ENCODE peak calls at places on chromosomes 16 and 17, in ten cellular contexts. D, C, Y, O, R, M, I, Z, U and E are unnamed samples.

GRCh38 chr17:50837980-50838954 is 2.9 kb downstream of the WFIKKN2 start:
- DNase-seq in D (no peak), C (no peak), Y (no peak), O (no peak), R (no peak), M (no peak), I (no peak), Z (no peak), U (no peak), E (no peak)

GRCh38 chr17:63716426-63716825 is 16.5 kb upstream of the LIMD2 start:
- DNase-seq in D (no peak), C (no peak), Y (no peak), O (no peak), R (no peak), M (no peak), I (no peak), Z (no peak), U (no peak), E (no peak)

GRCh38 chr17:61487668-61488595 is 35.7 kb downstream of the TBX4 start:
- DNase-seq in D (no peak), C (no peak), Y (no peak), O (no peak), R (no peak), M (no peak), I (no peak), Z (no peak), U (no peak), E (no peak)

GRCh38 chr17:30173649-30174048 is 57.0 kb downstream of the NSRP1 start:
- DNase-seq in D (no peak), C (no peak), Y (peak), O (no peak), R (peak), M (no peak), I (no peak), Z (no peak), U (peak), E (no peak)

GRCh38 chr17:55601874-55602364 is 90.7 kb upstream of the SMIM36 start:
- DNase-seq in D (no peak), C (peak), Y (peak), O (peak), R (peak), M (no peak), I (no peak), Z (no peak), U (peak), E (peak)

GRCh38 chr17:57898487-57899311 is 48.9 kb upstream of the MRPS23 start:
- DNase-seq in D (peak), C (peak), Y (no peak), O (peak), R (peak), M (no peak), I (no peak), Z (peak), U (no peak), E (peak)

GRCh38 chr16:3579776-3580175 is 2.6 kb upstream of the NLRC3 start:
- DNase-seq in D (no peak), C (no peak), Y (no peak), O (no peak), R (no peak), M (no peak), I (peak), Z (no peak), U (no peak), E (no peak)

GRCh38 chr17:69448431-69449102 is 34.1 kb downstream of the MAP2K6 start:
- DNase-seq in D (no peak), C (peak), Y (no peak), O (no peak), R (no peak), M (peak), I (no peak), Z (peak), U (no peak), E (peak)

GRCh38 chr16:87203060-87203656 is 114.0 kb downstream of the C16orf95 start:
- DNase-seq in D (peak), C (peak), Y (peak), O (peak), R (peak), M (peak), I (no peak), Z (peak), U (peak), E (peak)

GRCh38 chr17:28717578-28718316 is at the start of gene RAB34:
- DNase-seq in D (peak), C (peak), Y (no peak), O (peak), R (peak), M (peak), I (peak), Z (peak), U (no peak), E (peak)
- TF ChIP-seq CTCF in D (peak), C (peak), Y (no peak), O (peak), R (peak), M (no peak), I (no peak), Z (no peak), U (no peak), E (peak)

DNA sequence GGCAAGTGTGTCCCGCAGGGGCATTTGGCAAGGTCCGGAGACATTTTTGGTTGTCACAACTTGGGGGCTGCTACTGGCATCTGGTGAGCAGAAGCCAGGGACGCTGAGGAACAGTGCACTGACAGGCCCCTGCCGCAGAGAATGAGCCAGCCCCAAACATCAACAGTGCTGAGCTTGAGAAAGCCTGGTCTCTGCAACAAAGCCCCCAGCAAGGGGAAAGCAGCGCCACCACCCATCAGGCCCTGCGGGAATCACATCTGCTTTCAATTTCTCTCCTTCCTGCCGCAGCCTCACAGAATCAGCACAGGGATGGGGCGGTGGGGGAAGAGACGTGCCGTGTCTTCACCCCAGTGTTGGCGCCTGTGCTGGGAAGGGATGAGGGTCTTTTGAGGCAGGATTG is 14.8 kb upstream of the PRPSAP1 start:
- DNase-seq in D (no peak), C (no peak), Y (no peak), O (no peak), R (no peak), M (no peak), I (no peak), Z (no peak), U (no peak), E (no peak)
- H3K4me3 ChIP-seq in D (no peak), C (no peak), Y (no peak), O (no peak), R (no peak), M (no peak), I (no peak), Z (no peak), U (no peak), E (no peak)

DNA sequence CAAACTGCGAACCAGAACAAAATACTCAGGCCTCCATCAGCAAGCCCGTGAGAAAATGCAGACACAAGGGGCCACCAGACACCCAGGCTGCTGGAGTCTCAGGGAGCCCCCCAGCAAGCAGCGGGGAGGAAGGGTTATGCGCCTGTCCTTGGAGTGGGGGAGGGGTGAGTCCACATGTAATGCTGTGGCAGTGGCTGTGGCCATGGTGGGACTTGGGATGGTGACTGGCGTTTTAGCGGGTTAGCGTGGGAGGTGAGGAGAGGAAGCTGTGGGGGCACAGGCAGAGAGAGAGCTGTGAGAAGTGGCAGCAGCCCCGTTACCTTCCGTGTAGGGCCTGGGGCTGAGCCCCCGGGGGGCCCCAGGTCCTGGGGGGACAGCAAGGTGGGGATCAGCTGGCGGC is 58.3 kb downstream of the SRCIN1 start:
- DNase-seq in D (no peak), C (no peak), Y (no peak), O (no peak), R (no peak), M (no peak), I (no peak), Z (no peak), U (no peak), E (no peak)
- TF ChIP-seq CTCF in D (no peak), C (no peak), Y (no peak), O (no peak), R (no peak), M (no peak), I (no peak), Z (no peak), U (no peak), E (no peak)

GRCh38 chr17:44543905-44544523 is 13.3 kb upstream of the FZD2 start:
- DNase-seq in D (no peak), C (no peak), Y (no peak), O (peak), R (no peak), M (no peak), I (no peak), Z (no peak), U (no peak), E (no peak)
- H3K4me3 ChIP-seq in D (no peak), C (peak), Y (no peak), O (no peak), R (no peak), M (no peak), I (no peak), Z (no peak), U (no peak), E (no peak)

GRCh38 chr16:25106567-25107465 is 4.7 kb upstream of the LCMT1 start:
- DNase-seq in D (peak), C (peak), Y (peak), O (peak), R (peak), M (peak), I (peak), Z (peak), U (peak), E (peak)
- TF ChIP-seq CTCF in D (peak), C (peak), Y (peak), O (peak), R (peak), M (no peak), I (no peak), Z (peak), U (peak), E (peak)